ENCODE peak calls at places on chromosomes 1 and 21, in seven cellular contexts. One of them, this sample, is unnamed.

GRCh38 chr1:150662811-150663210 is 33.4 kb upstream of the ENSA start:
- DNase-seq in effector CD4-positive, alpha-beta T cell: no peak
- DNase-seq in stimulated activated CD4-positive, alpha-beta T cell treated with anti-CD3 and anti-CD28 coated beads, Interleukin-12 subunit alpha, Interleukin-12 subunit beta, amount 100 ng/mL, for 48 hours: no peak
- DNase-seq in WTC11: no peak
- DNase-seq in NAMALWA: no peak
- DNase-seq in islet precursor cell: no peak
- DNase-seq in NCI-H1105: no peak
- DNase-seq in this sample: no peak

GRCh38 chr1:226662704-226663326 is 76.3 kb downstream of the ITPKB start:
- DNase-seq in stimulated activated CD4-positive, alpha-beta T cell treated with anti-CD3 and anti-CD28 coated beads, Interleukin-12 subunit alpha, Interleukin-12 subunit beta, amount 100 ng/mL, for 48 hours: peak
- DNase-seq in effector CD4-positive, alpha-beta T cell: peak
- DNase-seq in NCI-H1105: no peak
- DNase-seq in WTC11: no peak
- DNase-seq in islet precursor cell: peak
- DNase-seq in NAMALWA: peak
- DNase-seq in this sample: peak

GRCh38 chr1:232950197-232950918 is at the start of gene NTPCR:
- DNase-seq in stimulated activated CD4-positive, alpha-beta T cell treated with anti-CD3 and anti-CD28 coated beads, Interleukin-12 subunit alpha, Interleukin-12 subunit beta, amount 100 ng/mL, for 48 hours: peak
- DNase-seq in effector CD4-positive, alpha-beta T cell: peak
- DNase-seq in NCI-H1105: peak
- DNase-seq in islet precursor cell: peak
- DNase-seq in WTC11: peak
- DNase-seq in NAMALWA: peak
- DNase-seq in this sample: peak

GRCh38 chr1:25677193-25677773 is 60.7 kb downstream of the MAN1C1 start:
- DNase-seq in WTC11: no peak
- DNase-seq in islet precursor cell: no peak
- DNase-seq in NAMALWA: no peak
- DNase-seq in stimulated activated CD4-positive, alpha-beta T cell treated with anti-CD3 and anti-CD28 coated beads, Interleukin-12 subunit alpha, Interleukin-12 subunit beta, amount 100 ng/mL, for 48 hours: no peak
- DNase-seq in effector CD4-positive, alpha-beta T cell: peak
- DNase-seq in NCI-H1105: peak
- DNase-seq in this sample: no peak

GRCh38 chr21:41025057-41025390 is 142.9 kb upstream of the BACE2 start:
- DNase-seq in stimulated activated CD4-positive, alpha-beta T cell treated with anti-CD3 and anti-CD28 coated beads, Interleukin-12 subunit alpha, Interleukin-12 subunit beta, amount 100 ng/mL, for 48 hours: no peak
- DNase-seq in islet precursor cell: no peak
- DNase-seq in NAMALWA: no peak
- DNase-seq in WTC11: no peak
- DNase-seq in NCI-H1105: no peak
- DNase-seq in effector CD4-positive, alpha-beta T cell: no peak
- DNase-seq in this sample: no peak

GRCh38 chr1:58823481-58824010 is 39.7 kb upstream of the JUN start:
- DNase-seq in islet precursor cell: peak
- DNase-seq in NAMALWA: no peak
- DNase-seq in stimulated activated CD4-positive, alpha-beta T cell treated with anti-CD3 and anti-CD28 coated beads, Interleukin-12 subunit alpha, Interleukin-12 subunit beta, amount 100 ng/mL, for 48 hours: no peak
- DNase-seq in effector CD4-positive, alpha-beta T cell: no peak
- DNase-seq in WTC11: no peak
- DNase-seq in NCI-H1105: no peak
- DNase-seq in this sample: no peak

GRCh38 chr1:2416403-2416802 is 4.0 kb upstream of the PEX10 start:
- DNase-seq in NAMALWA: no peak
- DNase-seq in stimulated activated CD4-positive, alpha-beta T cell treated with anti-CD3 and anti-CD28 coated beads, Interleukin-12 subunit alpha, Interleukin-12 subunit beta, amount 100 ng/mL, for 48 hours: no peak
- DNase-seq in islet precursor cell: no peak
- DNase-seq in NCI-H1105: no peak
- DNase-seq in effector CD4-positive, alpha-beta T cell: no peak
- DNase-seq in WTC11: no peak
- DNase-seq in this sample: no peak

GRCh38 chr1:4836574-4836973 is 182.2 kb downstream of the AJAP1 start:
- DNase-seq in WTC11: no peak
- DNase-seq in islet precursor cell: no peak
- DNase-seq in NCI-H1105: no peak
- DNase-seq in NAMALWA: no peak
- DNase-seq in effector CD4-positive, alpha-beta T cell: no peak
- DNase-seq in stimulated activated CD4-positive, alpha-beta T cell treated with anti-CD3 and anti-CD28 coated beads, Interleukin-12 subunit alpha, Interleukin-12 subunit beta, amount 100 ng/mL, for 48 hours: no peak
- DNase-seq in this sample: no peak

GRCh38 chr1:228490120-228491078 is 3.2 kb downstream of the RNF187 start:
- DNase-seq in effector CD4-positive, alpha-beta T cell: no peak
- DNase-seq in stimulated activated CD4-positive, alpha-beta T cell treated with anti-CD3 and anti-CD28 coated beads, Interleukin-12 subunit alpha, Interleukin-12 subunit beta, amount 100 ng/mL, for 48 hours: no peak
- DNase-seq in islet precursor cell: no peak
- DNase-seq in NCI-H1105: peak
- DNase-seq in NAMALWA: peak
- DNase-seq in WTC11: no peak
- DNase-seq in this sample: no peak

GRCh38 chr1:226100436-226101347 is 38.2 kb downstream of the H3-3A start:
- DNase-seq in stimulated activated CD4-positive, alpha-beta T cell treated with anti-CD3 and anti-CD28 coated beads, Interleukin-12 subunit alpha, Interleukin-12 subunit beta, amount 100 ng/mL, for 48 hours: no peak
- DNase-seq in effector CD4-positive, alpha-beta T cell: peak
- DNase-seq in WTC11: peak
- DNase-seq in NAMALWA: no peak
- DNase-seq in islet precursor cell: no peak
- DNase-seq in NCI-H1105: no peak
- DNase-seq in this sample: no peak

GRCh38 chr1:155079210-155079486 is 511 bp downstream of the EFNA3 start:
- DNase-seq in effector CD4-positive, alpha-beta T cell: no peak
- DNase-seq in islet precursor cell: no peak
- DNase-seq in NCI-H1105: no peak
- DNase-seq in stimulated activated CD4-positive, alpha-beta T cell treated with anti-CD3 and anti-CD28 coated beads, Interleukin-12 subunit alpha, Interleukin-12 subunit beta, amount 100 ng/mL, for 48 hours: no peak
- DNase-seq in WTC11: no peak
- DNase-seq in NAMALWA: no peak
- DNase-seq in this sample: no peak

GRCh38 chr1:228512852-228513243 is 25.7 kb downstream of the RNF187 start:
- DNase-seq in islet precursor cell: no peak
- DNase-seq in WTC11: no peak
- DNase-seq in NCI-H1105: no peak
- DNase-seq in stimulated activated CD4-positive, alpha-beta T cell treated with anti-CD3 and anti-CD28 coated beads, Interleukin-12 subunit alpha, Interleukin-12 subunit beta, amount 100 ng/mL, for 48 hours: no peak
- DNase-seq in effector CD4-positive, alpha-beta T cell: no peak
- DNase-seq in NAMALWA: no peak
- DNase-seq in this sample: no peak

GRCh38 chr1:22557341-22557950 is 5.8 kb upstream of the EPHA8 start:
- DNase-seq in islet precursor cell: no peak
- DNase-seq in NAMALWA: no peak
- DNase-seq in WTC11: no peak
- DNase-seq in NCI-H1105: peak
- DNase-seq in effector CD4-positive, alpha-beta T cell: no peak
- DNase-seq in stimulated activated CD4-positive, alpha-beta T cell treated with anti-CD3 and anti-CD28 coated beads, Interleukin-12 subunit alpha, Interleukin-12 subunit beta, amount 100 ng/mL, for 48 hours: no peak
- DNase-seq in this sample: no peak

GRCh38 chr1:235557495-235557894 is 53.2 kb upstream of the B3GALNT2 start:
- DNase-seq in NCI-H1105: no peak
- DNase-seq in stimulated activated CD4-positive, alpha-beta T cell treated with anti-CD3 and anti-CD28 coated beads, Interleukin-12 subunit alpha, Interleukin-12 subunit beta, amount 100 ng/mL, for 48 hours: no peak
- DNase-seq in NAMALWA: peak
- DNase-seq in WTC11: peak
- DNase-seq in effector CD4-positive, alpha-beta T cell: no peak
- DNase-seq in islet precursor cell: no peak
- DNase-seq in this sample: no peak

GRCh38 chr1:112862753-112863426 is 93.1 kb downstream of the SLC16A1 start:
- DNase-seq in WTC11: no peak
- DNase-seq in islet precursor cell: peak
- DNase-seq in NCI-H1105: no peak
- DNase-seq in NAMALWA: no peak
- DNase-seq in stimulated activated CD4-positive, alpha-beta T cell treated with anti-CD3 and anti-CD28 coated beads, Interleukin-12 subunit alpha, Interleukin-12 subunit beta, amount 100 ng/mL, for 48 hours: no peak
- DNase-seq in effector CD4-positive, alpha-beta T cell: no peak
- DNase-seq in this sample: no peak

GRCh38 chr1:44029260-44029910 is 1.9 kb downstream of the SLC6A9 start:
- DNase-seq in WTC11: no peak
- DNase-seq in NAMALWA: no peak
- DNase-seq in stimulated activated CD4-positive, alpha-beta T cell treated with anti-CD3 and anti-CD28 coated beads, Interleukin-12 subunit alpha, Interleukin-12 subunit beta, amount 100 ng/mL, for 48 hours: no peak
- DNase-seq in NCI-H1105: peak
- DNase-seq in islet precursor cell: no peak
- DNase-seq in effector CD4-positive, alpha-beta T cell: no peak
- DNase-seq in this sample: no peak

GRCh38 chr1:233485385-233485784 is 128.5 kb upstream of the KCNK1 start:
- DNase-seq in NAMALWA: no peak
- DNase-seq in stimulated activated CD4-positive, alpha-beta T cell treated with anti-CD3 and anti-CD28 coated beads, Interleukin-12 subunit alpha, Interleukin-12 subunit beta, amount 100 ng/mL, for 48 hours: no peak
- DNase-seq in islet precursor cell: no peak
- DNase-seq in effector CD4-positive, alpha-beta T cell: no peak
- DNase-seq in WTC11: no peak
- DNase-seq in NCI-H1105: no peak
- DNase-seq in this sample: no peak

GRCh38 chr1:119676571-119677206 is 28.6 kb upstream of the ZNF697 start:
- DNase-seq in effector CD4-positive, alpha-beta T cell: no peak
- DNase-seq in stimulated activated CD4-positive, alpha-beta T cell treated with anti-CD3 and anti-CD28 coated beads, Interleukin-12 subunit alpha, Interleukin-12 subunit beta, amount 100 ng/mL, for 48 hours: no peak
- DNase-seq in islet precursor cell: no peak
- DNase-seq in WTC11: no peak
- DNase-seq in NAMALWA: no peak
- DNase-seq in NCI-H1105: no peak
- DNase-seq in this sample: no peak

GRCh38 chr1:176515310-176515709 is 52.3 kb downstream of the PAPPA2 start:
- DNase-seq in NAMALWA: no peak
- DNase-seq in islet precursor cell: peak
- DNase-seq in stimulated activated CD4-positive, alpha-beta T cell treated with anti-CD3 and anti-CD28 coated beads, Interleukin-12 subunit alpha, Interleukin-12 subunit beta, amount 100 ng/mL, for 48 hours: no peak
- DNase-seq in effector CD4-positive, alpha-beta T cell: no peak
- DNase-seq in NCI-H1105: peak
- DNase-seq in WTC11: no peak
- DNase-seq in this sample: peak

GRCh38 chr1:151347523-151348246 is 633 bp upstream of the RFX5 start:
- DNase-seq in NAMALWA: peak
- DNase-seq in NCI-H1105: no peak
- DNase-seq in stimulated activated CD4-positive, alpha-beta T cell treated with anti-CD3 and anti-CD28 coated beads, Interleukin-12 subunit alpha, Interleukin-12 subunit beta, amount 100 ng/mL, for 48 hours: no peak
- DNase-seq in WTC11: no peak
- DNase-seq in effector CD4-positive, alpha-beta T cell: no peak
- DNase-seq in islet precursor cell: no peak
- DNase-seq in this sample: no peak

GRCh38 chr1:53614231-53615021 is 124.5 kb downstream of the GLIS1 start:
- DNase-seq in islet precursor cell: peak
- DNase-seq in NCI-H1105: no peak
- DNase-seq in WTC11: peak
- DNase-seq in stimulated activated CD4-positive, alpha-beta T cell treated with anti-CD3 and anti-CD28 coated beads, Interleukin-12 subunit alpha, Interleukin-12 subunit beta, amount 100 ng/mL, for 48 hours: no peak
- DNase-seq in effector CD4-positive, alpha-beta T cell: no peak
- DNase-seq in NAMALWA: no peak
- DNase-seq in this sample: no peak

GRCh38 chr1:27016376-27016775 is 3.7 kb upstream of the TENT5B start:
- DNase-seq in stimulated activated CD4-positive, alpha-beta T cell treated with anti-CD3 and anti-CD28 coated beads, Interleukin-12 subunit alpha, Interleukin-12 subunit beta, amount 100 ng/mL, for 48 hours: no peak
- DNase-seq in NAMALWA: no peak
- DNase-seq in WTC11: no peak
- DNase-seq in NCI-H1105: no peak
- DNase-seq in islet precursor cell: no peak
- DNase-seq in effector CD4-positive, alpha-beta T cell: no peak
- DNase-seq in this sample: no peak

GRCh38 chr1:151924691-151925587 is 15.6 kb upstream of the THEM4 start:
- DNase-seq in stimulated activated CD4-positive, alpha-beta T cell treated with anti-CD3 and anti-CD28 coated beads, Interleukin-12 subunit alpha, Interleukin-12 subunit beta, amount 100 ng/mL, for 48 hours: no peak
- DNase-seq in effector CD4-positive, alpha-beta T cell: no peak
- DNase-seq in WTC11: no peak
- DNase-seq in islet precursor cell: no peak
- DNase-seq in NAMALWA: no peak
- DNase-seq in NCI-H1105: no peak
- DNase-seq in this sample: no peak

GRCh38 chr21:38027901-38028300 is 111.6 kb upstream of the KCNJ6 start:
- DNase-seq in NAMALWA: no peak
- DNase-seq in stimulated activated CD4-positive, alpha-beta T cell treated with anti-CD3 and anti-CD28 coated beads, Interleukin-12 subunit alpha, Interleukin-12 subunit beta, amount 100 ng/mL, for 48 hours: no peak
- DNase-seq in islet precursor cell: no peak
- DNase-seq in effector CD4-positive, alpha-beta T cell: no peak
- DNase-seq in NCI-H1105: no peak
- DNase-seq in WTC11: no peak
- DNase-seq in this sample: no peak

GRCh38 chr21:28436286-28436932 is 556.3 kb downstream of the LTN1 start:
- DNase-seq in effector CD4-positive, alpha-beta T cell: no peak
- DNase-seq in NAMALWA: no peak
- DNase-seq in stimulated activated CD4-positive, alpha-beta T cell treated with anti-CD3 and anti-CD28 coated beads, Interleukin-12 subunit alpha, Interleukin-12 subunit beta, amount 100 ng/mL, for 48 hours: no peak
- DNase-seq in NCI-H1105: no peak
- DNase-seq in islet precursor cell: peak
- DNase-seq in WTC11: no peak
- DNase-seq in this sample: no peak

GRCh38 chr1:202835548-202836072 is 24.9 kb downstream of the PCAT6 start:
- DNase-seq in islet precursor cell: no peak
- DNase-seq in stimulated activated CD4-positive, alpha-beta T cell treated with anti-CD3 and anti-CD28 coated beads, Interleukin-12 subunit alpha, Interleukin-12 subunit beta, amount 100 ng/mL, for 48 hours: no peak
- DNase-seq in effector CD4-positive, alpha-beta T cell: no peak
- DNase-seq in WTC11: no peak
- DNase-seq in NCI-H1105: no peak
- DNase-seq in NAMALWA: no peak
- DNase-seq in this sample: no peak

GRCh38 chr1:98197356-98197755 is 276.5 kb upstream of the DPYD start:
- DNase-seq in islet precursor cell: no peak
- DNase-seq in stimulated activated CD4-positive, alpha-beta T cell treated with anti-CD3 and anti-CD28 coated beads, Interleukin-12 subunit alpha, Interleukin-12 subunit beta, amount 100 ng/mL, for 48 hours: no peak
- DNase-seq in WTC11: no peak
- DNase-seq in NCI-H1105: no peak
- DNase-seq in effector CD4-positive, alpha-beta T cell: no peak
- DNase-seq in NAMALWA: no peak
- DNase-seq in this sample: no peak